ENCODE peak calls at places on chromosomes 6 and 20, in six cellular contexts. One of them, this sample, is unnamed.

GRCh38 chr6:34587325-34587724 is 31.2 kb upstream of the SPDEF start:
- DNase-seq in HCT116: no peak
- DNase-seq in SK-N-SH: no peak
- DNase-seq in PC-3: no peak
- DNase-seq in neural progenitor cell: no peak
- DNase-seq in MM.1S: no peak
- DNase-seq in this sample: no peak

GRCh38 chr20:59767656-59768055 is 163.3 kb downstream of the PHACTR3 start:
- DNase-seq in SK-N-SH: no peak
- DNase-seq in PC-3: no peak
- DNase-seq in neural progenitor cell: no peak
- DNase-seq in MM.1S: no peak
- DNase-seq in HCT116: no peak
- DNase-seq in this sample: no peak

GRCh38 chr6:15365273-15365687 is 119.4 kb downstream of the JARID2 start:
- DNase-seq in neural progenitor cell: peak
- DNase-seq in PC-3: peak
- DNase-seq in SK-N-SH: peak
- DNase-seq in MM.1S: no peak
- DNase-seq in HCT116: no peak
- DNase-seq in this sample: peak

GRCh38 chr20:21505810-21506530 is 7.9 kb downstream of the NKX2-2 start:
- DNase-seq in neural progenitor cell: peak
- DNase-seq in HCT116: peak
- DNase-seq in MM.1S: peak
- DNase-seq in PC-3: peak
- DNase-seq in SK-N-SH: peak
- DNase-seq in this sample: peak

GRCh38 chr6:168125429-168126001 is 46.5 kb upstream of the FRMD1 start:
- DNase-seq in HCT116: no peak
- DNase-seq in PC-3: no peak
- DNase-seq in neural progenitor cell: no peak
- DNase-seq in MM.1S: no peak
- DNase-seq in SK-N-SH: no peak
- DNase-seq in this sample: no peak

GRCh38 chr6:136317023-136317649 is 27.5 kb upstream of the BCLAF1 start:
- DNase-seq in SK-N-SH: peak
- DNase-seq in MM.1S: peak
- DNase-seq in PC-3: peak
- DNase-seq in HCT116: peak
- DNase-seq in neural progenitor cell: peak
- DNase-seq in this sample: peak

GRCh38 chr20:62945771-62946339 is 6.7 kb upstream of the SLC17A9 start:
- DNase-seq in HCT116: no peak
- DNase-seq in SK-N-SH: no peak
- DNase-seq in PC-3: no peak
- DNase-seq in neural progenitor cell: no peak
- DNase-seq in MM.1S: no peak
- DNase-seq in this sample: no peak

GRCh38 chr20:35226775-35227681 is 538 bp downstream of the MMP24 start:
- DNase-seq in PC-3: peak
- DNase-seq in neural progenitor cell: peak
- DNase-seq in SK-N-SH: peak
- DNase-seq in MM.1S: peak
- DNase-seq in HCT116: no peak
- DNase-seq in this sample: peak

GRCh38 chr6:159119835-159120234 is 49.4 kb upstream of the FNDC1 start:
- DNase-seq in SK-N-SH: no peak
- DNase-seq in MM.1S: no peak
- DNase-seq in HCT116: no peak
- DNase-seq in neural progenitor cell: no peak
- DNase-seq in PC-3: no peak
- DNase-seq in this sample: no peak

GRCh38 chr6:147787407-147787806 is 278.9 kb downstream of the SAMD5 start:
- DNase-seq in MM.1S: no peak
- DNase-seq in neural progenitor cell: no peak
- DNase-seq in PC-3: peak
- DNase-seq in HCT116: no peak
- DNase-seq in SK-N-SH: no peak
- DNase-seq in this sample: no peak

GRCh38 chr20:2387180-2387577 is 6.5 kb downstream of the TGM6 start:
- DNase-seq in PC-3: peak
- DNase-seq in neural progenitor cell: peak
- DNase-seq in HCT116: peak
- DNase-seq in MM.1S: peak
- DNase-seq in SK-N-SH: peak
- DNase-seq in this sample: peak

GRCh38 chr6:98980814-98981213 is 33.1 kb upstream of the FBXL4 start:
- DNase-seq in MM.1S: no peak
- DNase-seq in SK-N-SH: no peak
- DNase-seq in HCT116: no peak
- DNase-seq in neural progenitor cell: peak
- DNase-seq in PC-3: no peak
- DNase-seq in this sample: no peak

GRCh38 chr6:170473226-170473789 is 79.8 kb downstream of the PSMB1 start:
- DNase-seq in MM.1S: no peak
- DNase-seq in HCT116: no peak
- DNase-seq in SK-N-SH: no peak
- DNase-seq in neural progenitor cell: no peak
- DNase-seq in PC-3: no peak
- DNase-seq in this sample: no peak

GRCh38 chr6:113596907-113597583 is 260.1 kb upstream of the MARCKS start:
- DNase-seq in HCT116: no peak
- DNase-seq in MM.1S: no peak
- DNase-seq in neural progenitor cell: no peak
- DNase-seq in SK-N-SH: no peak
- DNase-seq in PC-3: no peak
- DNase-seq in this sample: peak

GRCh38 chr6:57313711-57314471 is 3.5 kb upstream of the PRIM2 start:
- DNase-seq in neural progenitor cell: no peak
- DNase-seq in PC-3: peak
- DNase-seq in HCT116: peak
- DNase-seq in SK-N-SH: no peak
- DNase-seq in MM.1S: no peak
- DNase-seq in this sample: peak

DNA sequence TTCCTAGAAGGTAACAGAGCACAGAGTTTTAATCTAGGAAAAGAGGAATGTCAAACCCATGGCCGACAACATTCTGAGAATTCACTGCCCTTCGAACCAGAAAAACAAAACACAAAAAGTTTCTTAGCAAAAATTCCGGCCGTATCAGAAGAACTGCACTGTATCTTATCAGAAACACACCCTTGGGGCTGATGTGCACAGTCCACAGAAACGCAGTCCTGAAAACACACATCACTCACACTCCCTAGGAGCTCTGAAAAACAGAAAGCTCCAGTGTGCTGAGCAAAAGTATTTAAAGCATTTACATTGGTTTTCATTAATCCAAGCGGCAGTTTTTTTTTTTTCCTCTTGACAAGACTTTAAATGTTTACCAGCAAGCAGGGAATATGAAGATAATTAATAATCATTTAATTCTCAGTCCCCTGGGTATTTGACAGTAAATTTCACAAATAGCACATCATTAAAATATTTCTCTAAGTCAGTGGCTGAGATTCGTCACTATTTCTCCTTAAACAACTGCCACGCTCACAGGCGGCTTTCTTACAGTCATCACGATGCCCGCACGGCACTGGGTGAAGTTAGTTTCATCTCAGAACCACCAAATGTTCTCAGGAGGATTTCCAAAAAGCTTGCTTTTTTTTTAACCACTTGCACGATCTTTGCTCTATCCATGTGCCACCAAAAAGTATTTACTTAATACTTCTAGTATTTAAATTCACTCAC is 13.3 kb downstream of the NFATC2 start:
- DNase-seq in PC-3: no peak
- DNase-seq in SK-N-SH: no peak
- DNase-seq in neural progenitor cell: no peak
- DNase-seq in HCT116: no peak
- DNase-seq in MM.1S: no peak
- DNase-seq in this sample: peak
- TF ChIP-seq EZH2phosphoT487 in PC-3: no peak
- TF ChIP-seq EZH2phosphoT487 in SK-N-SH: no peak
- TF ChIP-seq EZH2phosphoT487 in neural progenitor cell: no peak
- TF ChIP-seq EZH2phosphoT487 in HCT116: no peak
- TF ChIP-seq EZH2phosphoT487 in MM.1S: no peak
- TF ChIP-seq EZH2phosphoT487 in this sample: no peak

GRCh38 chr6:144332177-144332576 is 47.0 kb downstream of the UTRN start:
- DNase-seq in MM.1S: no peak
- DNase-seq in HCT116: no peak
- DNase-seq in SK-N-SH: no peak
- DNase-seq in PC-3: no peak
- DNase-seq in neural progenitor cell: no peak
- DNase-seq in this sample: no peak

GRCh38 chr6:144335914-144336313 is 50.8 kb downstream of the UTRN start:
- DNase-seq in HCT116: peak
- DNase-seq in MM.1S: peak
- DNase-seq in SK-N-SH: no peak
- DNase-seq in neural progenitor cell: no peak
- DNase-seq in PC-3: peak
- DNase-seq in this sample: no peak

GRCh38 chr6:144331610-144332009 is 46.5 kb downstream of the UTRN start:
- DNase-seq in HCT116: no peak
- DNase-seq in neural progenitor cell: no peak
- DNase-seq in PC-3: peak
- DNase-seq in SK-N-SH: no peak
- DNase-seq in MM.1S: no peak
- DNase-seq in this sample: peak

GRCh38 chr6:144335315-144335861 is 50.3 kb downstream of the UTRN start:
- DNase-seq in PC-3: no peak
- DNase-seq in neural progenitor cell: no peak
- DNase-seq in MM.1S: no peak
- DNase-seq in SK-N-SH: no peak
- DNase-seq in HCT116: no peak
- DNase-seq in this sample: no peak

GRCh38 chr6:144334150-144334708 is 49.1 kb downstream of the UTRN start:
- DNase-seq in SK-N-SH: no peak
- DNase-seq in neural progenitor cell: no peak
- DNase-seq in PC-3: no peak
- DNase-seq in HCT116: no peak
- DNase-seq in MM.1S: peak
- DNase-seq in this sample: no peak
- H3K4me3 ChIP-seq in SK-N-SH: no peak
- H3K4me3 ChIP-seq in neural progenitor cell: no peak
- H3K4me3 ChIP-seq in PC-3: no peak
- H3K4me3 ChIP-seq in HCT116: no peak
- H3K4me3 ChIP-seq in MM.1S: peak
- H3K4me3 ChIP-seq in this sample: no peak

DNA sequence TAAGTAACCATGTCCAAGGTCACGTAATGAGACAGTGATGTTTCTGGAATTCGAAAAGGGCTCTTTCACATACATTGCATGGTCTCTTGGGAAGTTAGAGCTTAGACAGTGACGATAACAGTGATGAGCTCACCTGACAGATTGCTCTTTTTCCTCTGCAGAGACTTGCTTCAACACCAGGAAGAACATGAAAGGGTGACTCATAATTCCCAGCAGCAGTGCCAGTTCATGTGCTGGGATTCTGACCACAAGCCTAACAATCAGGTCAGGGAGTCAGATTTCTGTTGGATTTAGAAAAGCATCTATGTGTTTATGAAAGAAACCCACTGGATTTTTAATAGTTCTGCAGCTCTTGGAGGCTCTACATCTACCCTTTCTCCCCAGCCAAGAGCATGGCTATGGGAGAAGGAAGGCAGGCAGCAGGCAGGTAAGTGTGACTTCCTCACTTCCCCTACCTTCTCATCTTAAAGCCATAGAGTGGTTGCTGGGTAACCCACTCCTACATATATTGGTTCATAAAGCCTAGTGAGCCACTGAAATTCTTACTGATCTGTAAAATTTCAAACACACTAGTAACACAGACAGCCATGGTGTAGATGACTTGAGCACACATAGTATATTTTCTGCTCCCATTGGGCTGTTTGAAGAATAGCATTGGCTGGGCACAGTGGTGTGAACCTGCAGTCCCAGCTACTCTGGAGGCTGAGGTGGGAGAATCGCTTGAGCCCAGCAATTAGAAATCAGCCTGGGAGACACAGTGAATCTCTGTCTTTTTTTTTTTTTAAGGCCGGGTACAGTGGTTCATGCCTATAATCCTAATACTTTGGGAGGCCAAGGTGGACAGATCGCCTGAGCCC is 44.4 kb upstream of the LOC128125822 start:
- DNase-seq in MM.1S: no peak
- DNase-seq in PC-3: peak
- DNase-seq in neural progenitor cell: no peak
- DNase-seq in HCT116: peak
- DNase-seq in SK-N-SH: no peak
- DNase-seq in this sample: peak
- H3K9ac ChIP-seq in MM.1S: no peak
- H3K9ac ChIP-seq in PC-3: peak
- H3K9ac ChIP-seq in neural progenitor cell: no peak
- H3K9ac ChIP-seq in HCT116: peak
- H3K9ac ChIP-seq in SK-N-SH: peak
- H3K9ac ChIP-seq in this sample: peak

GRCh38 chr20:25120920-25121319 is 39.0 kb upstream of the VSX1 start:
- DNase-seq in HCT116: no peak
- DNase-seq in MM.1S: no peak
- DNase-seq in PC-3: no peak
- DNase-seq in SK-N-SH: no peak
- DNase-seq in neural progenitor cell: no peak
- DNase-seq in this sample: no peak
- TF ChIP-seq EZH2phosphoT487 in HCT116: no peak
- TF ChIP-seq EZH2phosphoT487 in MM.1S: no peak
- TF ChIP-seq EZH2phosphoT487 in PC-3: no peak
- TF ChIP-seq EZH2phosphoT487 in SK-N-SH: no peak
- TF ChIP-seq EZH2phosphoT487 in neural progenitor cell: no peak
- TF ChIP-seq EZH2phosphoT487 in this sample: no peak

DNA sequence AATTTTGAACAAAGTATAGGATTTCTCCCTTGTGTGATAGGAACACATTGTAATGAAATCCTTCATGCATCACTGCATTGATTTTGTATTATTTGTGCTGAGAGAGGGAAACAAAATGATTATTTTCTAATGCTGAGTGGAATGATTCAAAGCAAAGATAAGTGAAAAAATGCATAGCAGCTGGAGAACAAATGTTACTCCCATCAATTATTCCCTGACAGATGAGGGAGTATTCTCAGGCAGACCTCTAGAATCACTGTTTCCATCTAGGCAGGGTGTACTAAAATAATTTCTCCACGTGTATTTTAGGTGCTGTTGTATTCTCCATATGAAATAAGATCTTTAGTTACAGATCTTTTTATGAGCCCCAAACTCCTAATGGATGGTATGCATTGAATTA is 39.4 kb downstream of the RNF217 start:
- DNase-seq in MM.1S: no peak
- DNase-seq in SK-N-SH: no peak
- DNase-seq in PC-3: no peak
- DNase-seq in neural progenitor cell: no peak
- DNase-seq in HCT116: no peak
- DNase-seq in this sample: no peak
- H3K4me3 ChIP-seq in MM.1S: no peak
- H3K4me3 ChIP-seq in SK-N-SH: no peak
- H3K4me3 ChIP-seq in PC-3: no peak
- H3K4me3 ChIP-seq in neural progenitor cell: no peak
- H3K4me3 ChIP-seq in HCT116: no peak
- H3K4me3 ChIP-seq in this sample: no peak

GRCh38 chr6:52993461-52993860 is 1.6 kb downstream of the GSTA4 start:
- DNase-seq in MM.1S: no peak
- DNase-seq in PC-3: no peak
- DNase-seq in SK-N-SH: no peak
- DNase-seq in neural progenitor cell: no peak
- DNase-seq in HCT116: no peak
- DNase-seq in this sample: peak
- H3K9ac ChIP-seq in MM.1S: no peak
- H3K9ac ChIP-seq in PC-3: peak
- H3K9ac ChIP-seq in SK-N-SH: peak
- H3K9ac ChIP-seq in neural progenitor cell: no peak
- H3K9ac ChIP-seq in HCT116: no peak
- H3K9ac ChIP-seq in this sample: peak